ENCODE peak calls at places on chromosome 4, in five cellular contexts. D is activated CD8-positive, alpha-beta memory T cell treated with anti-CD3 and anti-CD28 coated beads for 1 hour; A is C1 segment of cervical spinal cord; I is right lobe of liver; K is activated CD4-positive, CD25-positive, alpha-beta regulatory T cell. X is an unnamed sample.

GRCh38 chr4:66443020-66443419 is 772.7 kb upstream of the EPHA5 start:
- DNase-seq in A (no peak), K (no peak), I (no peak), D (no peak), X (no peak)

GRCh38 chr4:90515191-90515590 is 388.0 kb downstream of the CCSER1 start:
- DNase-seq in K (no peak), I (no peak), A (no peak), D (no peak), X (no peak)

GRCh38 chr4:1584498-1584897 is 99.6 kb downstream of the FAM53A start:
- DNase-seq in I (no peak), K (no peak), D (no peak), A (no peak), X (no peak)

GRCh38 chr4:184283659-184284335 is 66.1 kb upstream of the ENPP6 start:
- DNase-seq in D (no peak), I (no peak), K (no peak), A (peak), X (no peak)

GRCh38 chr4:156830356-156830755 is 141.2 kb downstream of the PDGFC start:
- DNase-seq in I (no peak), K (no peak), D (no peak), A (no peak), X (no peak)

GRCh38 chr4:3700736-3701135 is 65.4 kb upstream of the ADRA2C start:
- DNase-seq in D (no peak), K (no peak), I (no peak), A (no peak), X (no peak)

GRCh38 chr4:113222006-113222405 is 172.6 kb downstream of the ANK2 start:
- DNase-seq in D (no peak), K (no peak), I (no peak), A (no peak), X (no peak)

GRCh38 chr4:8303485-8304281 is 34.1 kb downstream of the HTRA3 start:
- DNase-seq in I (no peak), D (no peak), K (no peak), A (no peak), X (no peak)

GRCh38 chr4:1869530-1870327 is 1.5 kb upstream of the NSD2 start:
- DNase-seq in A (no peak), D (no peak), K (no peak), I (no peak), X (no peak)

GRCh38 chr4:71583971-71584370 is 199.9 kb downstream of the GC start:
- DNase-seq in K (no peak), I (no peak), D (no peak), A (no peak), X (no peak)

GRCh38 chr4:128823025-128823661 is 13.6 kb downstream of the JADE1 start:
- DNase-seq in K (no peak), I (no peak), D (no peak), A (no peak), X (no peak)

GRCh38 chr4:113635739-113636437 is 125.7 kb downstream of the CAMK2D start:
- DNase-seq in K (no peak), A (no peak), D (no peak), I (no peak), X (no peak)